ENCODE peak calls at places on chromosomes 6 and 20, in six cellular contexts. J is neural progenitor cell, P is tibial artery, V is PC-9, E is dorsolateral prefrontal cortex, M is IMR-90. O is an unnamed sample.

GRCh38 chr20:53753880-53754459 is 160.3 kb upstream of the ZNF217 start:
- DNase-seq in J (no peak), P (no peak), V (no peak), E (no peak), M (no peak), O (no peak)

GRCh38 chr20:3011752-3012151 is 31.7 kb upstream of the GNRH2 start:
- DNase-seq in J (no peak), P (no peak), V (no peak), E (no peak), M (no peak), O (no peak)

GRCh38 chr20:62824476-62825287 is 7.8 kb downstream of the COL9A3 start:
- DNase-seq in J (peak), P (no peak), V (no peak), E (no peak), M (no peak), O (no peak)

GRCh38 chr6:3739311-3739897 is 12.1 kb downstream of the PXDC1 start:
- DNase-seq in J (no peak), P (peak), V (no peak), E (no peak), M (no peak), O (no peak)

GRCh38 chr6:34595332-34596090 is 39.4 kb upstream of the SPDEF start:
- DNase-seq in J (no peak), P (no peak), V (peak), E (no peak), M (peak), O (no peak)

GRCh38 chr20:41837669-41838224 is 219.6 kb upstream of the CHD6 start:
- DNase-seq in J (no peak), P (no peak), V (no peak), E (no peak), M (no peak), O (no peak)

GRCh38 chr20:36264426-36265246 is 28.4 kb downstream of the AAR2 start:
- DNase-seq in J (no peak), P (no peak), V (no peak), E (no peak), M (no peak), O (no peak)

GRCh38 chr6:105363100-105363754 is 39.7 kb downstream of the PREP start:
- DNase-seq in J (peak), P (no peak), V (no peak), E (no peak), M (peak), O (no peak)

GRCh38 chr6:100344761-100345160 is 120.0 kb downstream of the SIM1 start:
- DNase-seq in J (no peak), P (no peak), V (no peak), E (no peak), M (peak), O (no peak)

GRCh38 chr20:38725959-38726848 is 1.9 kb downstream of the SLC32A1 start:
- DNase-seq in J (peak), P (no peak), V (no peak), E (no peak), M (peak), O (no peak)

GRCh38 chr6:97394160-97394748 is 111.2 kb upstream of the MMS22L start:
- DNase-seq in J (peak), P (no peak), V (peak), E (no peak), M (peak), O (peak)

GRCh38 chr6:56547687-56548086 is 95.0 kb downstream of the DST start:
- DNase-seq in J (no peak), P (no peak), V (no peak), E (no peak), M (no peak), O (no peak)

GRCh38 chr6:40900791-40901190 is 138.2 kb downstream of the UNC5CL start:
- DNase-seq in J (no peak), P (no peak), V (no peak), E (no peak), M (no peak), O (no peak)

GRCh38 chr6:14348389-14348788 is 230.8 kb downstream of the CD83 start:
- DNase-seq in J (no peak), P (no peak), V (no peak), E (no peak), M (no peak), O (no peak)

GRCh38 chr6:49923826-49924225 is 40.1 kb downstream of the DEFB114 start:
- DNase-seq in J (peak), P (no peak), V (no peak), E (no peak), M (no peak), O (no peak)

GRCh38 chr20:37445041-37445440 is 76.0 kb upstream of the NNAT start:
- DNase-seq in J (no peak), P (no peak), V (no peak), E (no peak), M (no peak), O (no peak)

GRCh38 chr6:157045831-157046454 is 268.8 kb downstream of the ARID1B start:
- DNase-seq in J (peak), P (no peak), V (no peak), E (no peak), M (peak), O (no peak)

GRCh38 chr6:30494275-30494990 is 5.1 kb downstream of the HLA-E start:
- DNase-seq in J (no peak), P (no peak), V (no peak), E (no peak), M (no peak), O (no peak)

GRCh38 chr6:85298553-85298952 is 151.3 kb upstream of the NT5E start:
- DNase-seq in J (no peak), P (no peak), V (no peak), E (no peak), M (no peak), O (peak)

GRCh38 chr6:135096403-135097130 is 41.9 kb upstream of the HBS1L start:
- DNase-seq in J (no peak), P (no peak), V (no peak), E (no peak), M (no peak), O (no peak)

GRCh38 chr6:2148748-2149147 is 96.7 kb downstream of the GMDS start:
- DNase-seq in J (no peak), P (no peak), V (no peak), E (no peak), M (no peak), O (no peak)

GRCh38 chr6:73131706-73132105 is 93.6 kb downstream of the KHDC1L start:
- DNase-seq in J (no peak), P (no peak), V (no peak), E (no peak), M (peak), O (no peak)

GRCh38 chr6:70270287-70271005 is 32.4 kb downstream of the COL9A1 start:
- DNase-seq in J (peak), P (no peak), V (no peak), E (no peak), M (no peak), O (no peak)

GRCh38 chr6:31339210-31339609 is 17.8 kb downstream of the HLA-B start:
- DNase-seq in J (no peak), P (no peak), V (no peak), E (no peak), M (no peak), O (no peak)

GRCh38 chr6:129646617-129647016 is 63.4 kb downstream of the ARHGAP18 start:
- DNase-seq in J (no peak), P (no peak), V (no peak), E (no peak), M (peak), O (no peak)

GRCh38 chr20:20365593-20365992 is 2.3 kb upstream of the INSM1 start:
- DNase-seq in J (no peak), P (no peak), V (no peak), E (no peak), M (no peak), O (no peak)

GRCh38 chr20:42361402-42361801 is 743.2 kb upstream of the CHD6 start:
- DNase-seq in J (no peak), P (no peak), V (no peak), E (no peak), M (no peak), O (no peak)

GRCh38 chr20:36604952-36605308 is 649 bp upstream of the RAB5IF start:
- DNase-seq in J (peak), P (peak), V (peak), E (peak), M (no peak), O (no peak)

GRCh38 chr6:12103158-12103557 is 91.0 kb downstream of the HIVEP1 start:
- DNase-seq in J (no peak), P (no peak), V (no peak), E (no peak), M (no peak), O (no peak)

GRCh38 chr6:45822269-45822812 is 193.3 kb downstream of the CLIC5 start:
- DNase-seq in J (no peak), P (no peak), V (no peak), E (no peak), M (no peak), O (no peak)

GRCh38 chr20:64149141-64149540 is 15.1 kb upstream of the MYT1 start:
- DNase-seq in J (no peak), P (no peak), V (no peak), E (peak), M (no peak), O (no peak)

GRCh38 chr6:26172496-26172958 is 85.3 kb downstream of the HFE start:
- DNase-seq in J (peak), P (no peak), V (no peak), E (no peak), M (peak), O (no peak)

GRCh38 chr6:43924222-43924702 is 154.3 kb downstream of the VEGFA start:
- DNase-seq in J (no peak), P (peak), V (no peak), E (no peak), M (peak), O (no peak)

GRCh38 chr6:56664007-56664406 is 21.3 kb upstream of the DST start:
- DNase-seq in J (peak), P (no peak), V (no peak), E (no peak), M (no peak), O (peak)

GRCh38 chr6:126182650-126183311 is 157.1 kb upstream of the CENPW start:
- DNase-seq in J (no peak), P (no peak), V (peak), E (no peak), M (no peak), O (peak)
- H3K27ac ChIP-seq in J (no peak), P (no peak), V (peak), E (no peak), M (no peak), O (no peak)

GRCh38 chr20:47343007-47343472 is 13.5 kb downstream of the ZMYND8 start:
- DNase-seq in J (no peak), P (peak), V (no peak), E (no peak), M (peak), O (no peak)
- H3K27ac ChIP-seq in J (no peak), P (peak), V (peak), E (peak), M (peak), O (no peak)

DNA sequence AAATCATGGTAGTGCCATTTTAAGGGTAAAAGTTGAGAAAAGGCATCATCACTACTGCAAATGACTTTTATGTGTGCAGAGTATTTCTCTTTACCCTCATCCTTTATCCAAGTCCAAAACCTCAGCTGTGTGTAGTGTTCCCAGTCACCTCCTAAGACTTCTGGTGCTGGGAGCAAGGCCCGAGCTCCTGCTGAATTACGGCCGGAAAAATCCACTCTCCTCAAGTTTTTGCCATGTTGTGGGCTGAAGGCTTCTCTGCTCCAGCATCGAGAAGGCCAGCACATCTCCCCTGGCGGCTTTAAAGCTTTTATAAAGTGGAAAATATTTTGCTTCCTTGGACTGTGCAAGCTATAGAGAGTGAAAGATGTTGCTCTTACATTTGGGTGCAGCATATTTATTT is 153.1 kb upstream of the THBS2 start:
- DNase-seq in J (no peak), P (no peak), V (no peak), E (no peak), M (no peak), O (no peak)
- H3K27ac ChIP-seq in J (no peak), P (peak), V (no peak), E (no peak), M (no peak), O (no peak)

DNA sequence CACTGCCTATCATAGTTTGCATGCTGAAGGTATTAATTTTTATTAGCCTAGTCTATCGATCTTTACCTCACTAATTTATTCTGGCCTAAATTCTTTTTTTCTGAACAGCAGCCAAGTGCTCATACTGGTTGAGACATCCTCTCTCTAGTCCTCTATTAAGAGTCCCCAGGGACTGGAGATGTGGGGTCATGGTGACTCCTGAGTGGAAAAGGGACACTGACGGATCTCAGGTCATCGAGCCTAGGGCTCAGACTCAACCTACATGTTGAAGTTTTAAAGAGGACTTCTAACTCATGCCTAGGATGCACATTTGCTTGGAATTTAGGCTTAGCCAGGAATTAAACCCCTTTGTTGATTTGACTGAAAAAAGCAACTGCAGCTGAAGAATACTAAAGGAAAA is 378.1 kb downstream of the BTBD9 start:
- DNase-seq in J (no peak), P (no peak), V (no peak), E (no peak), M (no peak), O (no peak)
- H3K27ac ChIP-seq in J (peak), P (no peak), V (peak), E (peak), M (peak), O (peak)

DNA sequence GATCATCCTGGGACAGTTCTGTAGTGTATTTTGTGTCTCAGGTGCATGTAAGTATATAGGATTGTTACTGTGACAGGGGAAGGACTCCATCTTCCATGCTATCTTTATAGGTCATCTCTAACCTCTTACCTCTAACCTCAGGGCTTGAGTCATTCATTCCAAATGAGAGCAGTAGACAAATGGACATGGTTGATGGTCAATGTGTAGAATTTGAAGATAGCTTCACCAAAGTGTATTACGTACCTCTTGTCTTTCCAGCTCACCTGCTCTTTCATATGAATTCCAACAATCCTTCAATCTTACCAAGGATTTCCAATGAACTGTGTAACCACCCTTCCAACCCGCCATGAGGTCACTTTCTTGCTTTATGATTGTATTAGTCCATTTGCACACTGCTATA is 8.7 kb upstream of the ADGRG6 start:
- DNase-seq in J (no peak), P (no peak), V (no peak), E (no peak), M (no peak), O (no peak)
- H3K27ac ChIP-seq in J (no peak), P (no peak), V (no peak), E (no peak), M (no peak), O (no peak)